ENCODE peak calls at places on chromosomes 4 and X, in ten cellular contexts. Z, W, J, V, R, Y, Q, A, T and K are unnamed samples.
A peak's percentile ranks its signal among the peaks of the same experiment; 100 is the strongest.

GRCh38 chr4:770022-770421 is 55.9 kb downstream of the CPLX1 start:
- DNase-seq in R (no peak), A (no peak), J (peak; percentile 32), T (no peak), Z (peak; percentile 8), V (no peak), Y (no peak), W (no peak), Q (no peak), K (no peak)

GRCh38 chr4:182738283-182739047 is 178.7 kb downstream of the DCTD start:
- DNase-seq in Y (no peak), W (no peak), Z (no peak), J (no peak), V (no peak), R (no peak), T (no peak), Q (no peak), A (no peak), K (no peak)

GRCh38 chrX:134144231-134144630 is 92.8 kb upstream of the CCDC160 start:
- DNase-seq in T (no peak), W (peak; percentile 11), A (peak; percentile 71), Z (no peak), Q (no peak), J (no peak), V (no peak), R (peak; percentile 59), Y (peak; percentile 21), K (no peak)

GRCh38 chrX:96837808-96838207 is 45.9 kb upstream of the RPA4 start:
- DNase-seq in W (no peak), Y (peak; percentile 10), T (no peak), R (no peak), Z (no peak), V (no peak), Q (no peak), A (no peak), J (no peak), K (peak; percentile 2)

GRCh38 chr4:10173039-10173753 is 56.6 kb upstream of the WDR1 start:
- DNase-seq in V (no peak), Z (no peak), A (no peak), W (no peak), T (no peak), R (no peak), J (no peak), Q (no peak), Y (peak; percentile 71), K (no peak)

GRCh38 chr4:142222127-142222526 is 585.7 kb downstream of the IL15 start:
- DNase-seq in V (no peak), W (no peak), Y (no peak), J (no peak), Z (no peak), R (no peak), Q (no peak), T (no peak), A (no peak), K (no peak)

GRCh38 chrX:28966335-28966734 is 379.1 kb downstream of the IL1RAPL1 start:
- DNase-seq in R (no peak), J (no peak), T (no peak), W (no peak), A (no peak), Y (peak; percentile 21), V (no peak), Q (no peak), Z (no peak), K (no peak)

GRCh38 chr4:79652232-79652631 is 244.2 kb upstream of the GK2 start:
- DNase-seq in J (no peak), V (no peak), Q (no peak), A (no peak), R (no peak), Z (no peak), T (no peak), W (no peak), Y (peak; percentile 90), K (no peak)

GRCh38 chr4:98293089-98293887 is 32.1 kb downstream of the RAP1GDS1 start:
- DNase-seq in Y (peak; percentile 63), Z (no peak), Q (no peak), V (no peak), A (no peak), T (no peak), R (no peak), W (no peak), J (no peak), K (no peak)

GRCh38 chr4:67545996-67546356 is 673 bp upstream of the CENPC start:
- DNase-seq in R (peak; percentile 71), Z (no peak), Y (no peak), W (no peak), T (no peak), Q (no peak), A (peak; percentile 80), J (no peak), V (no peak), K (peak; percentile 0)

GRCh38 chr4:99655315-99656081 is 2.1 kb downstream of the C4orf54 start:
- DNase-seq in A (no peak), Y (peak; percentile 1), J (no peak), Z (no peak), T (peak; percentile 60), Q (no peak), V (no peak), W (peak; percentile 67), R (no peak), K (no peak)

GRCh38 chr4:152696764-152697250 is 17.0 kb upstream of the TMEM154 start:
- DNase-seq in Z (no peak), Q (no peak), A (no peak), W (peak; percentile 34), R (no peak), Y (peak; percentile 85), T (no peak), V (peak; percentile 60), J (no peak), K (peak; percentile 35)

GRCh38 chr4:152640058-152640921 is 39.5 kb downstream of the TMEM154 start:
- DNase-seq in A (peak; percentile 69), Y (peak; percentile 41), V (no peak), T (no peak), Q (no peak), J (no peak), R (peak; percentile 61), Z (no peak), W (peak; percentile 45), K (no peak)

GRCh38 chr4:130738233-130738632 is 1642.3 kb downstream of the C4orf33 start:
- DNase-seq in T (no peak), R (no peak), A (no peak), Y (no peak), Q (no peak), V (no peak), Z (no peak), J (no peak), W (no peak), K (no peak)

GRCh38 chr4:129014566-129015509 is 78.5 kb downstream of the SCLT1 start:
- DNase-seq in Y (no peak), Q (no peak), V (no peak), Z (no peak), R (no peak), W (no peak), J (no peak), A (no peak), T (no peak), K (no peak)

GRCh38 chr4:52659016-52659721 is at the start of gene USP46:
- DNase-seq in V (peak; percentile 43), Z (peak; percentile 39), J (peak; percentile 94), Y (peak; percentile 87), Q (peak; percentile 16), A (peak; percentile 85), W (peak; percentile 71), R (peak; percentile 81), T (peak; percentile 69), K (peak; percentile 53)

GRCh38 chrX:48781705-48782104 is 4.7 kb upstream of the GATA1 start:
- DNase-seq in R (no peak), Z (no peak), V (no peak), J (no peak), A (no peak), Q (no peak), W (no peak), T (no peak), Y (no peak), K (no peak)

GRCh38 chr4:114538012-114538617 is 60.5 kb upstream of the UGT8 start:
- DNase-seq in V (no peak), J (no peak), Z (no peak), R (no peak), T (no peak), Q (no peak), Y (no peak), W (no peak), A (no peak), K (no peak)

GRCh38 chr4:10808591-10808990 is 124.0 kb upstream of the CLNK start:
- DNase-seq in J (no peak), V (no peak), A (no peak), Y (peak; percentile 79), Z (no peak), R (no peak), T (peak; percentile 21), W (no peak), Q (peak; percentile 1), K (no peak)

GRCh38 chrX:57918750-57919436 is 8.6 kb upstream of the ZXDA start:
- DNase-seq in Q (no peak), Y (peak; percentile 53), V (peak; percentile 13), J (no peak), R (peak; percentile 29), Z (no peak), A (peak; percentile 77), W (peak; percentile 17), T (peak; percentile 7), K (no peak)

GRCh38 chr4:187192266-187192665 is 468.6 kb upstream of the FAT1 start:
- DNase-seq in V (no peak), Y (no peak), Z (no peak), J (no peak), A (no peak), R (no peak), W (no peak), T (no peak), Q (no peak), K (no peak)

GRCh38 chr4:1535926-1536578 is 129.8 kb upstream of the NKX1-1 start:
- DNase-seq in Z (no peak), J (no peak), V (no peak), Q (no peak), R (no peak), Y (no peak), T (no peak), W (no peak), A (no peak), K (no peak)

GRCh38 chr4:105453550-105454201 is 20.2 kb downstream of the PPA2 start:
- DNase-seq in T (no peak), J (peak; percentile 38), V (peak; percentile 44), W (no peak), Q (no peak), Z (no peak), Y (no peak), R (no peak), A (no peak), K (no peak)

GRCh38 chr4:142365386-142365785 is 480.7 kb downstream of the INPP4B start:
- DNase-seq in W (no peak), Q (no peak), Y (no peak), V (no peak), J (no peak), Z (no peak), T (no peak), A (no peak), R (no peak), K (no peak)

GRCh38 chrX:124555036-124555595 is 208.8 kb downstream of the SH2D1A start:
- DNase-seq in A (no peak), Z (no peak), Q (no peak), Y (peak; percentile 21), V (no peak), J (no peak), R (peak; percentile 1), T (peak; percentile 17), W (no peak), K (peak; percentile 14)

GRCh38 chr4:86155766-86156165 is 204.1 kb downstream of the MAPK10 start:
- DNase-seq in T (no peak), R (no peak), Z (no peak), A (no peak), J (no peak), Q (no peak), V (no peak), W (no peak), Y (no peak), K (no peak)

GRCh38 chr4:173169428-173170209 is 1.0 kb downstream of the GALNT7 start:
- DNase-seq in Y (peak; percentile 77), J (peak; percentile 89), Z (peak; percentile 85), V (peak; percentile 63), Q (peak; percentile 39), T (peak; percentile 26), A (peak; percentile 80), W (peak; percentile 65), R (peak; percentile 82), K (no peak)

GRCh38 chrX:54357414-54358377 is at the start of gene WNK3:
- DNase-seq in W (peak; percentile 14), J (peak; percentile 91), V (peak; percentile 46), R (peak; percentile 48), Z (peak; percentile 88), T (peak; percentile 84), A (no peak), Y (peak; percentile 91), Q (peak; percentile 1), K (peak; percentile 28)